ENCODE peak calls at places on chromosomes 2 and 18, in nine cellular contexts. I is HCT116; R is coronary artery; T is naive thymus-derived CD8-positive, alpha-beta T cell; D is ovary; X is activated CD4-positive, alpha-beta T cell treated with anti-CD3 and anti-CD28 coated beads, Interleukin-2, amount 50 U/mL, for 1 hour; M is foreskin keratinocyte; P is IMR-90; H is AG20443. U is an unnamed sample.

GRCh38 chr2:43280994-43281393 is 54.6 kb upstream of the ZFP36L2 start:
- DNase-seq in X (no peak), D (no peak), H (no peak), T (no peak), R (no peak), P (no peak), I (no peak), M (no peak), U (no peak)

GRCh38 chr2:204024503-204024902 is 87.9 kb downstream of the ICOS start:
- DNase-seq in P (peak; percentile 20), I (peak; percentile 19), H (peak; percentile 33), M (peak; percentile 64), X (no peak), T (no peak), R (no peak), D (no peak), U (no peak)

GRCh38 chr2:190093793-190094192 is 31.3 kb upstream of the MSTN start:
- DNase-seq in I (no peak), R (no peak), X (no peak), H (no peak), D (no peak), M (no peak), P (peak; percentile 38), T (no peak), U (no peak)

GRCh38 chr2:105460048-105460732 is 61.3 kb upstream of the FHL2 start:
- DNase-seq in T (no peak), X (no peak), H (no peak), D (peak; percentile 87), R (no peak), M (no peak), P (no peak), I (no peak), U (no peak)

GRCh38 chr2:173159794-173160463 is 84.3 kb downstream of the MAP3K20 start:
- DNase-seq in H (peak; percentile 92), T (no peak), I (peak; percentile 51), X (no peak), P (peak; percentile 99), D (peak; percentile 72), M (peak; percentile 98), R (peak; percentile 94), U (no peak)

GRCh38 chr2:177396630-177397460 is 4.3 kb downstream of the AGPS start:
- DNase-seq in X (no peak), M (peak; percentile 54), D (no peak), P (peak; percentile 69), T (no peak), H (peak; percentile 46), I (no peak), R (no peak), U (no peak)

GRCh38 chr2:127560201-127560928 is 24.9 kb downstream of the MYO7B start:
- DNase-seq in H (no peak), X (no peak), R (no peak), P (no peak), M (peak; percentile 7), I (no peak), D (no peak), T (no peak), U (no peak)

GRCh38 chr2:238203104-238203972 is at the start of gene ILKAP:
- DNase-seq in T (peak; percentile 83), D (peak; percentile 91), H (peak; percentile 100), X (peak; percentile 87), P (peak; percentile 71), R (peak; percentile 91), M (peak; percentile 42), I (peak; percentile 22), U (peak; percentile 94)

GRCh38 chr2:138985881-138986280 is 205.7 kb upstream of the NXPH2 start:
- DNase-seq in H (no peak), P (no peak), X (no peak), M (no peak), R (no peak), T (no peak), D (no peak), I (no peak), U (no peak)

GRCh38 chr2:98898423-98898841 is 37.6 kb downstream of the CRACDL start:
- DNase-seq in P (no peak), H (no peak), R (no peak), I (no peak), M (no peak), D (no peak), T (no peak), X (no peak), U (no peak)

GRCh38 chr2:110674620-110675555 is 3.0 kb downstream of the BUB1 start:
- DNase-seq in H (peak; percentile 29), X (no peak), I (no peak), M (peak; percentile 51), T (no peak), R (no peak), D (no peak), P (peak; percentile 50), U (no peak)

GRCh38 chr2:234494361-234495075 is 2.4 kb downstream of the ARL4C start:
- DNase-seq in M (peak; percentile 68), P (peak; percentile 66), R (no peak), T (peak; percentile 45), X (no peak), D (no peak), H (no peak), I (no peak), U (peak; percentile 51)

GRCh38 chr2:54858021-54858681 is 134.7 kb downstream of the EML6 start:
- DNase-seq in M (no peak), I (no peak), P (peak; percentile 58), X (no peak), D (no peak), R (no peak), T (no peak), H (no peak), U (no peak)

GRCh38 chr2:227862227-227862740 is 9.1 kb upstream of the DAW1 start:
- DNase-seq in I (peak; percentile 51), X (no peak), D (no peak), T (no peak), M (peak; percentile 43), R (no peak), P (peak; percentile 64), H (no peak), U (no peak)

GRCh38 chr18:57397440-57397839 is 37.7 kb upstream of the ONECUT2 start:
- DNase-seq in D (no peak), P (peak; percentile 84), R (no peak), T (no peak), X (no peak), M (peak; percentile 27), H (no peak), I (peak; percentile 2), U (no peak)

GRCh38 chr2:182540236-182540635 is 113.4 kb upstream of the PDE1A start:
- DNase-seq in D (no peak), T (no peak), M (no peak), H (no peak), P (no peak), R (no peak), X (no peak), I (no peak), U (no peak)

GRCh38 chr18:63410792-63411191 is 11.5 kb downstream of the VPS4B start:
- DNase-seq in T (no peak), P (peak; percentile 78), R (no peak), D (no peak), X (no peak), M (peak; percentile 76), I (no peak), H (peak; percentile 58), U (no peak)

GRCh38 chr2:3302751-3303582 is 74.7 kb downstream of the EIPR1 start:
- DNase-seq in I (no peak), M (no peak), D (no peak), X (no peak), T (no peak), R (no peak), H (no peak), P (no peak), U (no peak)

GRCh38 chr2:127721311-127721977 is 20.1 kb downstream of the SFT2D3 start:
- DNase-seq in P (peak; percentile 68), M (peak; percentile 82), R (no peak), T (no peak), I (no peak), H (no peak), D (no peak), X (no peak), U (no peak)

GRCh38 chr2:212957624-212958023 is 193.8 kb downstream of the IKZF2 start:
- DNase-seq in M (no peak), X (no peak), T (no peak), I (no peak), H (no peak), D (no peak), R (no peak), P (no peak), U (no peak)

GRCh38 chr2:227473019-227473461 is 1.1 kb downstream of the AGFG1 start:
- DNase-seq in P (peak; percentile 24), M (no peak), H (no peak), D (no peak), I (no peak), T (no peak), X (no peak), R (no peak), U (no peak)

GRCh38 chr2:48699377-48699951 is 56.1 kb downstream of the LHCGR start:
- DNase-seq in H (peak; percentile 49), D (no peak), I (no peak), M (peak; percentile 37), T (no peak), P (peak; percentile 80), X (no peak), R (no peak), U (no peak)

GRCh38 chr2:157903626-157904025 is 27.5 kb upstream of the ACVR1 start:
- DNase-seq in P (no peak), I (no peak), T (no peak), D (no peak), M (no peak), R (no peak), X (no peak), H (peak; percentile 27), U (no peak)

GRCh38 chr2:41870948-41871522 is 176.8 kb upstream of the PKDCC start:
- DNase-seq in M (no peak), P (no peak), I (no peak), H (peak; percentile 54), T (no peak), R (no peak), D (no peak), X (no peak), U (no peak)

GRCh38 chr2:216678098-216678465 is 17.3 kb downstream of the IGFBP5 start:
- DNase-seq in T (no peak), I (no peak), X (no peak), H (no peak), P (no peak), D (peak; percentile 36), R (no peak), M (no peak), U (no peak)

GRCh38 chr2:18536100-18536499 is 24.4 kb downstream of the RDH14 start:
- DNase-seq in X (no peak), I (no peak), M (peak; percentile 83), R (no peak), T (no peak), P (peak; percentile 14), H (peak; percentile 53), D (no peak), U (no peak)

GRCh38 chr2:42249887-42250286 is 80.7 kb downstream of the EML4 start:
- DNase-seq in X (no peak), D (no peak), H (no peak), R (no peak), P (no peak), M (no peak), T (no peak), I (no peak), U (no peak)

GRCh38 chr2:40220177-40220925 is 231.5 kb downstream of the SLC8A1 start:
- DNase-seq in I (no peak), T (no peak), R (no peak), D (peak; percentile 21), P (peak; percentile 72), M (peak; percentile 36), H (peak; percentile 32), X (no peak), U (no peak)

GRCh38 chr18:12239426-12239825 is 14.7 kb upstream of the CIDEA start:
- DNase-seq in M (peak; percentile 23), D (no peak), T (no peak), I (no peak), R (no peak), H (no peak), X (no peak), P (peak; percentile 31), U (no peak)

GRCh38 chr2:72515696-72516095 is 310.1 kb downstream of the EXOC6B start:
- DNase-seq in D (no peak), I (no peak), X (no peak), H (peak; percentile 18), P (no peak), T (no peak), R (no peak), M (peak; percentile 1), U (no peak)

U was measured in naive thymus-derived CD4-positive, alpha-beta T cell.